ENCODE peak calls at places on chromosomes 5 and 9, in ten cellular contexts. Y, O, V, W, R, J, F, Q, G and X are unnamed samples.

GRCh38 chr5:67902497-67902830 is 313.1 kb upstream of the PIK3R1 start:
- ATAC-seq in Y (no peak), O (no peak), V (no peak), W (no peak), R (no peak), J (no peak), F (no peak), Q (no peak), G (no peak), X (peak; percentile 34)

GRCh38 chr9:130896233-130897012 is at the start of gene QRFP:
- ATAC-seq in Y (peak; percentile 0), O (no peak), V (no peak), W (no peak), R (no peak), J (no peak), F (peak; percentile 56), Q (no peak), G (peak; percentile 35), X (no peak)

GRCh38 chr5:58133631-58134296 is 326.1 kb downstream of the PLK2 start:
- ATAC-seq in Y (no peak), O (no peak), V (no peak), W (no peak), R (no peak), J (no peak), F (no peak), Q (no peak), G (no peak), X (no peak)

GRCh38 chr9:82961504-82962125 is 101.3 kb downstream of the RASEF start:
- ATAC-seq in Y (peak; percentile 72), O (no peak), V (peak; percentile 90), W (no peak), R (peak; percentile 83), J (peak; percentile 95), F (peak; percentile 97), Q (no peak), G (peak; percentile 100), X (peak; percentile 77)

GRCh38 chr5:153629027-153629426 is 138.6 kb downstream of the GRIA1 start:
- ATAC-seq in Y (no peak), O (no peak), V (no peak), W (no peak), R (peak; percentile 76), J (no peak), F (no peak), Q (no peak), G (peak; percentile 58), X (no peak)

GRCh38 chr9:21943464-21943863 is 50.7 kb downstream of the CDKN2A start:
- ATAC-seq in Y (no peak), O (no peak), V (no peak), W (no peak), R (no peak), J (peak; percentile 26), F (no peak), Q (no peak), G (no peak), X (peak; percentile 45)

GRCh38 chr5:17255471-17256016 is 38.1 kb downstream of the BASP1 start:
- ATAC-seq in Y (no peak), O (peak; percentile 54), V (peak; percentile 71), W (no peak), R (peak; percentile 66), J (peak; percentile 67), F (no peak), Q (peak; percentile 28), G (no peak), X (peak; percentile 76)

GRCh38 chr5:68303754-68304420 is 88.3 kb downstream of the PIK3R1 start:
- ATAC-seq in Y (peak; percentile 91), O (no peak), V (no peak), W (no peak), R (no peak), J (peak; percentile 20), F (no peak), Q (no peak), G (no peak), X (no peak)

GRCh38 chr9:119991797-119992196 is 588.2 kb downstream of the CDK5RAP2 start:
- ATAC-seq in Y (no peak), O (no peak), V (no peak), W (no peak), R (peak; percentile 35), J (no peak), F (no peak), Q (no peak), G (no peak), X (no peak)

GRCh38 chr5:52705720-52706119 is 82.0 kb upstream of the ITGA1 start:
- ATAC-seq in Y (no peak), O (no peak), V (no peak), W (no peak), R (no peak), J (no peak), F (no peak), Q (no peak), G (no peak), X (no peak)

GRCh38 chr5:131206061-131206460 is 35.3 kb downstream of the LYRM7 start:
- ATAC-seq in Y (no peak), O (no peak), V (no peak), W (no peak), R (no peak), J (no peak), F (no peak), Q (no peak), G (no peak), X (no peak)